ENCODE peak calls at places on chromosomes 2 and 18, in ten cellular contexts. One of them, this sample, is unnamed.
A peak's percentile ranks its signal among the peaks of the same experiment; 100 is the strongest.

GRCh38 chr18:31685097-31686082 is 1.0 kb upstream of the B4GALT6 start:
- DNase-seq in GM12865: peak; percentile 95
- DNase-seq in suprapubic skin: no peak
- DNase-seq in fibroblast of lung: peak; percentile 75
- DNase-seq in neuronal stem cell: peak; percentile 76
- DNase-seq in body of pancreas: peak; percentile 73
- DNase-seq in GM23338: peak; percentile 88
- DNase-seq in neural progenitor cell: peak; percentile 93
- DNase-seq in endodermal cell: peak; percentile 92
- DNase-seq in naive thymus-derived CD4-positive, alpha-beta T cell: peak; percentile 22
- DNase-seq in this sample: peak; percentile 68

GRCh38 chr2:161847910-161848309 is 223.7 kb downstream of the SLC4A10 start:
- DNase-seq in GM12865: no peak
- DNase-seq in suprapubic skin: no peak
- DNase-seq in fibroblast of lung: no peak
- DNase-seq in neuronal stem cell: no peak
- DNase-seq in body of pancreas: no peak
- DNase-seq in GM23338: no peak
- DNase-seq in neural progenitor cell: no peak
- DNase-seq in endodermal cell: no peak
- DNase-seq in naive thymus-derived CD4-positive, alpha-beta T cell: no peak
- DNase-seq in this sample: no peak

GRCh38 chr2:53545159-53546055 is 222.2 kb upstream of the CHAC2 start:
- DNase-seq in GM12865: no peak
- DNase-seq in suprapubic skin: no peak
- DNase-seq in fibroblast of lung: no peak
- DNase-seq in neuronal stem cell: no peak
- DNase-seq in body of pancreas: no peak
- DNase-seq in GM23338: no peak
- DNase-seq in neural progenitor cell: no peak
- DNase-seq in endodermal cell: no peak
- DNase-seq in naive thymus-derived CD4-positive, alpha-beta T cell: no peak
- DNase-seq in this sample: no peak

GRCh38 chr2:201151127-201152074 is 31.5 kb upstream of the CASP10 start:
- DNase-seq in GM12865: peak; percentile 49
- DNase-seq in suprapubic skin: no peak
- DNase-seq in fibroblast of lung: peak; percentile 67
- DNase-seq in neuronal stem cell: no peak
- DNase-seq in body of pancreas: no peak
- DNase-seq in GM23338: no peak
- DNase-seq in neural progenitor cell: no peak
- DNase-seq in endodermal cell: no peak
- DNase-seq in naive thymus-derived CD4-positive, alpha-beta T cell: no peak
- DNase-seq in this sample: no peak

GRCh38 chr2:212711851-212712250 is 173.2 kb upstream of the ERBB4 start:
- DNase-seq in GM12865: no peak
- DNase-seq in suprapubic skin: no peak
- DNase-seq in fibroblast of lung: peak; percentile 63
- DNase-seq in neuronal stem cell: no peak
- DNase-seq in body of pancreas: no peak
- DNase-seq in GM23338: no peak
- DNase-seq in neural progenitor cell: no peak
- DNase-seq in endodermal cell: no peak
- DNase-seq in naive thymus-derived CD4-positive, alpha-beta T cell: no peak
- DNase-seq in this sample: no peak

GRCh38 chr18:51622676-51623075 is 425.2 kb upstream of the MEX3C start:
- DNase-seq in GM12865: no peak
- DNase-seq in suprapubic skin: no peak
- DNase-seq in fibroblast of lung: no peak
- DNase-seq in neuronal stem cell: peak; percentile 26
- DNase-seq in body of pancreas: no peak
- DNase-seq in GM23338: no peak
- DNase-seq in neural progenitor cell: peak; percentile 57
- DNase-seq in endodermal cell: peak; percentile 70
- DNase-seq in naive thymus-derived CD4-positive, alpha-beta T cell: no peak
- DNase-seq in this sample: no peak

GRCh38 chr2:74181739-74182138 is 3.1 kb upstream of the MOB1A start:
- DNase-seq in GM12865: peak; percentile 94
- DNase-seq in suprapubic skin: no peak
- DNase-seq in fibroblast of lung: no peak
- DNase-seq in neuronal stem cell: no peak
- DNase-seq in body of pancreas: no peak
- DNase-seq in GM23338: no peak
- DNase-seq in neural progenitor cell: no peak
- DNase-seq in endodermal cell: no peak
- DNase-seq in naive thymus-derived CD4-positive, alpha-beta T cell: no peak
- DNase-seq in this sample: no peak

GRCh38 chr2:121898483-121898882 is 143.0 kb downstream of the TSN start:
- DNase-seq in GM12865: peak; percentile 15
- DNase-seq in suprapubic skin: no peak
- DNase-seq in fibroblast of lung: no peak
- DNase-seq in neuronal stem cell: no peak
- DNase-seq in body of pancreas: no peak
- DNase-seq in GM23338: no peak
- DNase-seq in neural progenitor cell: no peak
- DNase-seq in endodermal cell: no peak
- DNase-seq in naive thymus-derived CD4-positive, alpha-beta T cell: no peak
- DNase-seq in this sample: no peak

DNA sequence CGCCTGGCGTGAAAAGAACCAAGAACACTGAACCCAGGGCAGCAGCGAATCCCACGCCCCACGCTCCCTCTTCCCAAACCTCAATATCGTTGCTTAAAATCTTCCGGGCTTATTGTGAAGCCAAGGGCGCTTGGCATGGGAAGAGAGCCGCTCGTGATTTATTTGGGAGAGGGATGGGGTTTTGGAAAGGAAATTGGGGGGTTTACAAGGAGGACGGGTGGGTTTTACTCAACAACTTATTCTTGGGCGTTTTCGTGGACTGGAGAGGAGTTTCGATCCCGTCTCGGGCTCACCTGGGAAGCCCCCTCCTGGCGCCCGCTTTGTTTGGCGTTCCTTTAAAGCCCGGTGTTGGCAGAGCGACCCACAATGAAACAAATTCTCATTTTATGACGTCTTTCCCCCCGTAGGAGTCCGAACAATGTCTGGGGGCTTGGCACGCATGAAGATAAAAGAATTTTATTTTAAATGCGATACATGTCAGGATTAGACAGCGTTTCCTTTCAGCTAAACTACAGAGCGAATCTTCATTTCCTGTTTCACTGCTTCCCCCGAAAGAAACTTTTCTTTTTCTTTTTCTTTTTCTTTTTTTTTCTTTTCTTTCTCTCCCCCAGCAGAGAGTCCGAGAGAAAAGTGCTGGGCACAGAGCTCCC is 135.3 kb downstream of the INSIG2 start:
- DNase-seq in GM12865: peak; percentile 15
- DNase-seq in suprapubic skin: no peak
- DNase-seq in fibroblast of lung: peak; percentile 15
- DNase-seq in neuronal stem cell: no peak
- DNase-seq in body of pancreas: no peak
- DNase-seq in GM23338: peak; percentile 63
- DNase-seq in neural progenitor cell: peak; percentile 36
- DNase-seq in endodermal cell: peak; percentile 71
- DNase-seq in naive thymus-derived CD4-positive, alpha-beta T cell: no peak
- DNase-seq in this sample: no peak
- H3K4me3 ChIP-seq in GM12865: peak overlapping the region; percentile 67
- H3K4me3 ChIP-seq in suprapubic skin: peak overlapping the region; percentile 52
- H3K4me3 ChIP-seq in fibroblast of lung: peak overlapping the region; percentile 53
- H3K4me3 ChIP-seq in neuronal stem cell: peak overlapping the region; percentile 53
- H3K4me3 ChIP-seq in body of pancreas: no peak overlapping the region
- H3K4me3 ChIP-seq in GM23338: peak overlapping the region; percentile 70
- H3K4me3 ChIP-seq in neural progenitor cell: peak overlapping the region; percentile 57
- H3K4me3 ChIP-seq in endodermal cell: peak overlapping the region; percentile 83
- H3K4me3 ChIP-seq in naive thymus-derived CD4-positive, alpha-beta T cell: peak overlapping the region; percentile 62
- H3K4me3 ChIP-seq in this sample: peak overlapping the region; percentile 27

GRCh38 chr18:10791141-10791808 is 265.4 kb downstream of the NAPG start:
- DNase-seq in GM12865: no peak
- DNase-seq in suprapubic skin: no peak
- DNase-seq in fibroblast of lung: no peak
- DNase-seq in neuronal stem cell: no peak
- DNase-seq in body of pancreas: no peak
- DNase-seq in GM23338: no peak
- DNase-seq in neural progenitor cell: no peak
- DNase-seq in endodermal cell: no peak
- DNase-seq in naive thymus-derived CD4-positive, alpha-beta T cell: no peak
- DNase-seq in this sample: no peak

GRCh38 chr18:10792181-10792580 is 266.4 kb downstream of the NAPG start:
- DNase-seq in GM12865: no peak
- DNase-seq in suprapubic skin: no peak
- DNase-seq in fibroblast of lung: peak; percentile 19
- DNase-seq in neuronal stem cell: no peak
- DNase-seq in body of pancreas: no peak
- DNase-seq in GM23338: no peak
- DNase-seq in neural progenitor cell: no peak
- DNase-seq in endodermal cell: no peak
- DNase-seq in naive thymus-derived CD4-positive, alpha-beta T cell: no peak
- DNase-seq in this sample: no peak

GRCh38 chr18:10797882-10798281 is 272.1 kb downstream of the NAPG start:
- DNase-seq in GM12865: peak; percentile 34
- DNase-seq in suprapubic skin: no peak
- DNase-seq in fibroblast of lung: no peak
- DNase-seq in neuronal stem cell: no peak
- DNase-seq in body of pancreas: no peak
- DNase-seq in GM23338: peak; percentile 21
- DNase-seq in neural progenitor cell: no peak
- DNase-seq in endodermal cell: peak; percentile 83
- DNase-seq in naive thymus-derived CD4-positive, alpha-beta T cell: no peak
- DNase-seq in this sample: no peak

GRCh38 chr18:10794771-10795170 is 268.9 kb downstream of the NAPG start:
- DNase-seq in GM12865: no peak
- DNase-seq in suprapubic skin: no peak
- DNase-seq in fibroblast of lung: no peak
- DNase-seq in neuronal stem cell: no peak
- DNase-seq in body of pancreas: no peak
- DNase-seq in GM23338: no peak
- DNase-seq in neural progenitor cell: no peak
- DNase-seq in endodermal cell: no peak
- DNase-seq in naive thymus-derived CD4-positive, alpha-beta T cell: no peak
- DNase-seq in this sample: no peak

DNA sequence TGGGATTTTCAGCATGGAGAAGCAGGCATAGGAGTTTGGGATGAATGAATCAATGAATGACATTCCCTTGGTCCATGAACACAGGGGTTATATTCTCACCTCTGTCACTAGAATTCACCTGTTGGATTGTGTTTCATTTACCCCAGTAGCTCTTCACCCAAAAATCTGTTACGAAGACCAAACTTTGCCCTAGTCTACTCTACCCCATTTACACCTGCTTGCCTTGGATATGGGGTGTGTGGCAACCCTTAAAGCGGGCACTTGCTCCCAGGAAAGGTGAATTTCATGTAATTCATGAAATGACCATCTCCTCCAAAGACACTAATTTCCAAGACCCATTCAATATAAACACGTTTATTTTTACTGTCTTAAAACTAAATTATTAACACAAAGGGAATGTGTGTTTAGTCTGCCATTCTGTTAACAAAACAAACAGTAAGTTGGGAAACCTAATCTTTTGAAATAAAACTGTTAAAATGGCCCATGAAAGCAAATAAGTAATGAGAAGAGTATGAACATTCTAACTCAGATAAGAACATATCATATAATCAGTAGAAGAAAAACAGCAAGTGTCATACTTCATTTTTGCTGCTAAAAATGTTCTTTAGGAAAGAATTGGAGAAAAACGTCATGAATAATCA is 268.0 kb downstream of the NAPG start:
- DNase-seq in GM12865: no peak
- DNase-seq in suprapubic skin: no peak
- DNase-seq in fibroblast of lung: no peak
- DNase-seq in neuronal stem cell: no peak
- DNase-seq in body of pancreas: no peak
- DNase-seq in GM23338: no peak
- DNase-seq in neural progenitor cell: no peak
- DNase-seq in endodermal cell: no peak
- DNase-seq in naive thymus-derived CD4-positive, alpha-beta T cell: no peak
- DNase-seq in this sample: no peak
- H3K4me3 ChIP-seq in GM12865: no peak overlapping the region
- H3K4me3 ChIP-seq in suprapubic skin: no peak overlapping the region
- H3K4me3 ChIP-seq in fibroblast of lung: no peak overlapping the region
- H3K4me3 ChIP-seq in neuronal stem cell: no peak overlapping the region
- H3K4me3 ChIP-seq in body of pancreas: no peak overlapping the region
- H3K4me3 ChIP-seq in GM23338: no peak overlapping the region
- H3K4me3 ChIP-seq in neural progenitor cell: no peak overlapping the region
- H3K4me3 ChIP-seq in endodermal cell: no peak overlapping the region
- H3K4me3 ChIP-seq in naive thymus-derived CD4-positive, alpha-beta T cell: no peak overlapping the region
- H3K4me3 ChIP-seq in this sample: no peak overlapping the region

GRCh38 chr18:57446322-57446721 is 11.1 kb downstream of the ONECUT2 start:
- DNase-seq in GM12865: peak; percentile 48
- DNase-seq in suprapubic skin: no peak
- DNase-seq in fibroblast of lung: no peak
- DNase-seq in neuronal stem cell: no peak
- DNase-seq in body of pancreas: no peak
- DNase-seq in GM23338: peak; percentile 70
- DNase-seq in neural progenitor cell: peak; percentile 75
- DNase-seq in endodermal cell: peak; percentile 85
- DNase-seq in naive thymus-derived CD4-positive, alpha-beta T cell: no peak
- DNase-seq in this sample: no peak
- H3K4me3 ChIP-seq in GM12865: no peak overlapping the region
- H3K4me3 ChIP-seq in suprapubic skin: no peak overlapping the region
- H3K4me3 ChIP-seq in fibroblast of lung: no peak overlapping the region
- H3K4me3 ChIP-seq in neuronal stem cell: no peak overlapping the region
- H3K4me3 ChIP-seq in body of pancreas: no peak overlapping the region
- H3K4me3 ChIP-seq in GM23338: no peak overlapping the region
- H3K4me3 ChIP-seq in neural progenitor cell: peak overlapping the region; percentile 17
- H3K4me3 ChIP-seq in endodermal cell: no peak overlapping the region
- H3K4me3 ChIP-seq in naive thymus-derived CD4-positive, alpha-beta T cell: no peak overlapping the region
- H3K4me3 ChIP-seq in this sample: no peak overlapping the region

GRCh38 chr18:2983296-2983695 is 29.6 kb downstream of the LPIN2 start:
- DNase-seq in GM12865: no peak
- DNase-seq in suprapubic skin: no peak
- DNase-seq in fibroblast of lung: no peak
- DNase-seq in neuronal stem cell: no peak
- DNase-seq in body of pancreas: no peak
- DNase-seq in GM23338: no peak
- DNase-seq in neural progenitor cell: no peak
- DNase-seq in endodermal cell: no peak
- DNase-seq in naive thymus-derived CD4-positive, alpha-beta T cell: no peak
- DNase-seq in this sample: no peak

GRCh38 chr18:2980607-2980923 is 32.4 kb downstream of the LPIN2 start:
- DNase-seq in GM12865: no peak
- DNase-seq in suprapubic skin: no peak
- DNase-seq in fibroblast of lung: no peak
- DNase-seq in neuronal stem cell: no peak
- DNase-seq in body of pancreas: no peak
- DNase-seq in GM23338: no peak
- DNase-seq in neural progenitor cell: no peak
- DNase-seq in endodermal cell: no peak
- DNase-seq in naive thymus-derived CD4-positive, alpha-beta T cell: no peak
- DNase-seq in this sample: no peak

GRCh38 chr18:2979871-2980606 is 32.9 kb downstream of the LPIN2 start:
- DNase-seq in GM12865: peak; percentile 58
- DNase-seq in suprapubic skin: no peak
- DNase-seq in fibroblast of lung: no peak
- DNase-seq in neuronal stem cell: no peak
- DNase-seq in body of pancreas: no peak
- DNase-seq in GM23338: no peak
- DNase-seq in neural progenitor cell: no peak
- DNase-seq in endodermal cell: no peak
- DNase-seq in naive thymus-derived CD4-positive, alpha-beta T cell: no peak
- DNase-seq in this sample: no peak

GRCh38 chr18:2982452-2983172 is 30.3 kb downstream of the LPIN2 start:
- DNase-seq in GM12865: no peak
- DNase-seq in suprapubic skin: no peak
- DNase-seq in fibroblast of lung: no peak
- DNase-seq in neuronal stem cell: no peak
- DNase-seq in body of pancreas: no peak
- DNase-seq in GM23338: peak; percentile 56
- DNase-seq in neural progenitor cell: no peak
- DNase-seq in endodermal cell: no peak
- DNase-seq in naive thymus-derived CD4-positive, alpha-beta T cell: no peak
- DNase-seq in this sample: no peak

GRCh38 chr18:2981212-2981728 is 31.7 kb downstream of the LPIN2 start:
- DNase-seq in GM12865: peak; percentile 49
- DNase-seq in suprapubic skin: no peak
- DNase-seq in fibroblast of lung: peak; percentile 96
- DNase-seq in neuronal stem cell: no peak
- DNase-seq in body of pancreas: no peak
- DNase-seq in GM23338: no peak
- DNase-seq in neural progenitor cell: no peak
- DNase-seq in endodermal cell: no peak
- DNase-seq in naive thymus-derived CD4-positive, alpha-beta T cell: no peak
- DNase-seq in this sample: no peak
- H3K4me3 ChIP-seq in GM12865: peak overlapping the region; percentile 53
- H3K4me3 ChIP-seq in suprapubic skin: no peak overlapping the region
- H3K4me3 ChIP-seq in fibroblast of lung: peak overlapping the region; percentile 29
- H3K4me3 ChIP-seq in neuronal stem cell: no peak overlapping the region
- H3K4me3 ChIP-seq in body of pancreas: no peak overlapping the region
- H3K4me3 ChIP-seq in GM23338: peak overlapping the region; percentile 5
- H3K4me3 ChIP-seq in neural progenitor cell: no peak overlapping the region
- H3K4me3 ChIP-seq in endodermal cell: no peak overlapping the region
- H3K4me3 ChIP-seq in naive thymus-derived CD4-positive, alpha-beta T cell: peak overlapping the region; percentile 69
- H3K4me3 ChIP-seq in this sample: no peak overlapping the region